ENCODE peak calls at places on chromosomes 2 and 18, in six cellular contexts. A, P, M, C, W and I are unnamed samples.

GRCh38 chr2:189022492-189022891 is 48.3 kb downstream of the COL3A1 start:
- DNase-seq in A (peak; percentile 39), P (no peak), M (no peak), C (no peak), W (no peak), I (no peak)

GRCh38 chr2:105718846-105719432 is 25.8 kb upstream of the NCK2 start:
- DNase-seq in A (no peak), P (no peak), M (no peak), C (no peak), W (no peak), I (no peak)

GRCh38 chr2:157052685-157053224 is 204.8 kb upstream of the GALNT5 start:
- DNase-seq in A (no peak), P (no peak), M (no peak), C (no peak), W (no peak), I (no peak)

GRCh38 chr2:16461672-16462071 is 204.0 kb downstream of the CYRIA start:
- DNase-seq in A (no peak), P (no peak), M (no peak), C (no peak), W (no peak), I (no peak)

GRCh38 chr18:59823611-59824195 is 76.1 kb upstream of the PMAIP1 start:
- DNase-seq in A (peak; percentile 64), P (no peak), M (peak; percentile 89), C (peak; percentile 34), W (no peak), I (no peak)

GRCh38 chr18:79380816-79381806 is 14.6 kb upstream of the NFATC1 start:
- DNase-seq in A (peak; percentile 92), P (no peak), M (peak; percentile 96), C (peak; percentile 72), W (peak; percentile 83), I (peak; percentile 84)

GRCh38 chr2:162221064-162221463 is 22.2 kb downstream of the FAP start:
- DNase-seq in A (peak; percentile 61), P (no peak), M (peak; percentile 91), C (peak; percentile 52), W (peak; percentile 18), I (peak; percentile 17)

GRCh38 chr2:239912171-239912937 is 112.8 kb downstream of the NDUFA10 start:
- DNase-seq in A (no peak), P (no peak), M (peak; percentile 24), C (no peak), W (no peak), I (no peak)

GRCh38 chr2:233867993-233868532 is at the start of gene MSL3B:
- DNase-seq in A (peak; percentile 77), P (no peak), M (peak; percentile 70), C (peak; percentile 77), W (peak; percentile 58), I (peak; percentile 82)

GRCh38 chr2:88657131-88657530 is 29.9 kb upstream of the EIF2AK3 start:
- DNase-seq in A (no peak), P (no peak), M (no peak), C (no peak), W (no peak), I (no peak)

GRCh38 chr18:50398099-50398498 is 23.3 kb downstream of the SKA1 start:
- DNase-seq in A (no peak), P (no peak), M (no peak), C (no peak), W (no peak), I (no peak)

GRCh38 chr2:174047746-174048145 is 82.6 kb upstream of the SP3 start:
- DNase-seq in A (no peak), P (no peak), M (no peak), C (no peak), W (no peak), I (no peak)

GRCh38 chr2:191611614-191612013 is 66.3 kb upstream of the NABP1 start:
- DNase-seq in A (no peak), P (no peak), M (no peak), C (no peak), W (no peak), I (no peak)

GRCh38 chr2:168350380-168350779 is 103.0 kb upstream of the STK39 start:
- DNase-seq in A (no peak), P (no peak), M (no peak), C (no peak), W (no peak), I (no peak)

GRCh38 chr2:36223259-36223658 is 132.3 kb upstream of the CRIM1 start:
- DNase-seq in A (no peak), P (no peak), M (no peak), C (no peak), W (no peak), I (no peak)

GRCh38 chr2:71747573-71747972 is 294.2 kb downstream of the DYSF start:
- DNase-seq in A (no peak), P (no peak), M (no peak), C (no peak), W (no peak), I (no peak)

GRCh38 chr2:179447426-179447825 is 182.8 kb upstream of the SESTD1 start:
- DNase-seq in A (no peak), P (no peak), M (no peak), C (no peak), W (no peak), I (no peak)

GRCh38 chr2:157152362-157152761 is 105.1 kb upstream of the GALNT5 start:
- DNase-seq in A (no peak), P (no peak), M (no peak), C (no peak), W (no peak), I (no peak)

GRCh38 chr2:74778381-74779371 is 55.3 kb upstream of the HK2 start:
- DNase-seq in A (peak; percentile 84), P (no peak), M (peak; percentile 83), C (no peak), W (no peak), I (no peak)

GRCh38 chr18:68454511-68455228 is 260.2 kb downstream of the TMX3 start:
- DNase-seq in A (no peak), P (no peak), M (no peak), C (no peak), W (no peak), I (no peak)

GRCh38 chr2:229996320-229996719 is 72.4 kb downstream of the SLC16A14 start:
- DNase-seq in A (peak; percentile 81), P (no peak), M (no peak), C (no peak), W (no peak), I (no peak)

GRCh38 chr2:37625156-37625555 is 46.3 kb downstream of the CDC42EP3 start:
- DNase-seq in A (no peak), P (no peak), M (no peak), C (no peak), W (no peak), I (no peak)

GRCh38 chr2:172256886-172257285 is 154.2 kb upstream of the DLX2 start:
- DNase-seq in A (peak; percentile 42), P (no peak), M (no peak), C (no peak), W (no peak), I (no peak)

GRCh38 chr2:40281021-40281940 is 170.6 kb downstream of the SLC8A1 start:
- DNase-seq in A (no peak), P (peak; percentile 19), M (no peak), C (no peak), W (no peak), I (no peak)
- TF ChIP-seq TAF1 in A (no peak), P (no peak), M (no peak), C (no peak), W (no peak), I (no peak)

DNA sequence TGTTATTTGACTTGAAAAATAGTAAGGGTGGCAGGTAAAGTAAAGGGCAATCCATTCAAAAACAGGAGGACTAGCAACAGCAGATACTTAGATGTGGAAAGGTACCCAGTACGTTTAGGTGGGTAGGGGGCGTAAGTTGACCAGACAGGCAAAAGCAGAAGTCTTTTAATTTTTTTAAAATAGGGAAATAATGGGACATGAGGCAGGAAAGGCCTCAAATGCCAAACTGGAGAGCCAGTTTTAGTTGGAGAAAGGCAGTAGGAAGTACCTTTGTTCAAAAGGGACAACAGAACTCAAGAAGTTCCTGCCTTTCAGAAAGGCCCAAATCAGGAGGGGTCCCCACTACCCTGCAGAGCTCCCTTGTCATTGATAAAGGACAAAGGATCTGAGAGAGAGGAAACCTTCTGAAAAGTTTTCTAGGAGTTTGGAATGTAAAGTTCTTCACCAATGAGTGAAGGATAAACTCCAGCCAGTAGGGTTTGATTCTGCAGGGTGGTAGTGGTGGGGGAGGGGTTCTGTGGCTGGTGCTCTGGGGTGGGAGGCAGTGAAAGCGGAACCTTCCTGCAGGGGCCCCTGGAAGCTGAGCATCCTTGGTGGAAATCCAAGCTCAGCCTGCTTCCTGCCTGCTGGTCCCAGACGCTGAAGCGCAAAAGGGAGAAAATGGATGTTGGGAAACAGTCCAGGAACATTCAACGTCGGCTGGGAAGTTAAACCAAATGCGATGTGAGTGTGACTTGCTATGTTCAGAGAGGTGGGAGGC is 40.1 kb downstream of the TMEM17 start:
- DNase-seq in A (no peak), P (no peak), M (peak; percentile 70), C (no peak), W (no peak), I (no peak)
- TF ChIP-seq TAF1 in A (no peak), P (no peak), M (peak; percentile 34), C (no peak), W (no peak), I (no peak)

DNA sequence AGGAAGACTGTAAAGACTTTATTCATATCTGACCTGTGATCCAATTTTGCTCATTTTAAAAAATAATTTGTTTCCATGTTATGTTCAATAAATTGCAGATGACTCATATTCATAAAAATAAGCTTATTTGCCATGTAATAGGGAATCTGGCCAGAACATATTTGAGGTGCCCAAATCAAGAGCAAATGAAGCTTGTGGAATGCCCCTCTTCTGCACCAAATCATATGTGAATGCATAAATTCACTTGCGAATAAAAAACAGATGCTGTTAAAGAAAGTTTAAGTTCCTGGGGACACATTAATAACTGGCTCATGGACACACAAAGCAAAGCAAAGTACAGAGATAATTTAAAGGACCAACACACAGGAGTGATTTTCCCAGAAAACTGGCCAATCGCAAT is 279.0 kb upstream of the CDH2 start:
- DNase-seq in A (no peak), P (no peak), M (no peak), C (no peak), W (no peak), I (no peak)
- TF ChIP-seq TAF1 in A (no peak), P (no peak), M (no peak), C (no peak), W (no peak), I (no peak)

GRCh38 chr2:11562011-11562410 is 28.2 kb downstream of the GREB1 start:
- DNase-seq in A (no peak), P (no peak), M (no peak), C (no peak), W (no peak), I (no peak)

GRCh38 chr2:11558206-11558886 is 24.5 kb downstream of the GREB1 start:
- DNase-seq in A (peak; percentile 76), P (no peak), M (no peak), C (no peak), W (no peak), I (no peak)

GRCh38 chr2:11559066-11559785 is 25.4 kb downstream of the GREB1 start:
- DNase-seq in A (no peak), P (no peak), M (no peak), C (no peak), W (no peak), I (no peak)

GRCh38 chr2:11560806-11561205 is 27.0 kb downstream of the GREB1 start:
- DNase-seq in A (no peak), P (no peak), M (no peak), C (no peak), W (no peak), I (no peak)

DNA sequence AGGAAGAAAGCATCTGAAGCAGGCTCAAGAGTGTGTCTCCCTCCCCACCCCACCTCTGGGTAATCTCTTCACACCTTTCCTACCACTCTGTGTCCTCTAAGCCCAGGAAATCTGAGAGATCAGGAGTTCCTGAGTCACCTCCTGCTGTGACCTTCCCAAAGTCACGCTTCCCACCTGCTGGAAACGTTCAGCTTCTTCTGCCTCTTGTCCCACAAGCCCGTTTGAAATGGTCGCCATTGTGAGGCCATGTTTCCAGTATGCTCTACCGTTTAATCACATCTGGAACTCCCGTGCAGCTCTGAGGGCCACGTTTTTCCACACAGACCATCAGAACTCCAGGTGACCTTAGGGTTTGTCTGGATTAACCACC is 25.9 kb downstream of the GREB1 start:
- DNase-seq in A (no peak), P (no peak), M (no peak), C (no peak), W (no peak), I (no peak)
- TF ChIP-seq TAF1 in A (no peak), P (no peak), M (no peak), C (no peak), W (no peak), I (no peak)